ENCODE peak calls at places on chromosomes 2 and 18, in five cellular contexts. One of them, this sample, is unnamed. For H3K4me1, the result is how much of the 10 kb centered on the place peaks cover.

GRCh38 chr2:180523629-180524340 is 456.6 kb upstream of the UBE2E3 start:
- DNase-seq in transverse colon: no peak
- DNase-seq in sigmoid colon: no peak
- DNase-seq in A549: peak
- DNase-seq in stomach: no peak
- DNase-seq in this sample: no peak

GRCh38 chr2:149562304-149562703 is 25.3 kb downstream of the MMADHC start:
- DNase-seq in sigmoid colon: no peak
- DNase-seq in transverse colon: no peak
- DNase-seq in stomach: no peak
- DNase-seq in A549: no peak
- DNase-seq in this sample: no peak

GRCh38 chr2:205889073-205889472 is 196.9 kb downstream of the INO80D start:
- DNase-seq in transverse colon: no peak
- DNase-seq in stomach: no peak
- DNase-seq in sigmoid colon: no peak
- DNase-seq in A549: peak
- DNase-seq in this sample: no peak

GRCh38 chr2:172113617-172114016 is 10.9 kb upstream of the DLX2 start:
- DNase-seq in transverse colon: no peak
- DNase-seq in A549: no peak
- DNase-seq in stomach: no peak
- DNase-seq in sigmoid colon: no peak
- DNase-seq in this sample: no peak

GRCh38 chr2:96146881-96147592 is 1.8 kb upstream of the DUSP2 start:
- DNase-seq in sigmoid colon: peak
- DNase-seq in stomach: no peak
- DNase-seq in transverse colon: peak
- DNase-seq in A549: no peak
- DNase-seq in this sample: no peak

GRCh38 chr18:13431886-13432285 is 213.3 kb downstream of the LDLRAD4 start:
- DNase-seq in sigmoid colon: no peak
- DNase-seq in A549: no peak
- DNase-seq in stomach: no peak
- DNase-seq in transverse colon: no peak
- DNase-seq in this sample: no peak

GRCh38 chr2:29446852-29447251 is 331.6 kb downstream of the CLIP4 start:
- DNase-seq in sigmoid colon: no peak
- DNase-seq in transverse colon: no peak
- DNase-seq in A549: no peak
- DNase-seq in stomach: no peak
- DNase-seq in this sample: no peak

GRCh38 chr2:11573418-11574175 is 39.8 kb downstream of the GREB1 start:
- DNase-seq in A549: no peak
- DNase-seq in stomach: no peak
- DNase-seq in sigmoid colon: peak
- DNase-seq in transverse colon: no peak
- DNase-seq in this sample: no peak

GRCh38 chr2:239462671-239463506 is 62.1 kb upstream of the HDAC4 start:
- DNase-seq in transverse colon: peak
- DNase-seq in A549: no peak
- DNase-seq in stomach: peak
- DNase-seq in sigmoid colon: peak
- DNase-seq in this sample: no peak

GRCh38 chr2:126877041-126877440 is 21.6 kb upstream of the TEX51 start:
- DNase-seq in A549: no peak
- DNase-seq in stomach: no peak
- DNase-seq in transverse colon: no peak
- DNase-seq in sigmoid colon: no peak
- DNase-seq in this sample: no peak

DNA sequence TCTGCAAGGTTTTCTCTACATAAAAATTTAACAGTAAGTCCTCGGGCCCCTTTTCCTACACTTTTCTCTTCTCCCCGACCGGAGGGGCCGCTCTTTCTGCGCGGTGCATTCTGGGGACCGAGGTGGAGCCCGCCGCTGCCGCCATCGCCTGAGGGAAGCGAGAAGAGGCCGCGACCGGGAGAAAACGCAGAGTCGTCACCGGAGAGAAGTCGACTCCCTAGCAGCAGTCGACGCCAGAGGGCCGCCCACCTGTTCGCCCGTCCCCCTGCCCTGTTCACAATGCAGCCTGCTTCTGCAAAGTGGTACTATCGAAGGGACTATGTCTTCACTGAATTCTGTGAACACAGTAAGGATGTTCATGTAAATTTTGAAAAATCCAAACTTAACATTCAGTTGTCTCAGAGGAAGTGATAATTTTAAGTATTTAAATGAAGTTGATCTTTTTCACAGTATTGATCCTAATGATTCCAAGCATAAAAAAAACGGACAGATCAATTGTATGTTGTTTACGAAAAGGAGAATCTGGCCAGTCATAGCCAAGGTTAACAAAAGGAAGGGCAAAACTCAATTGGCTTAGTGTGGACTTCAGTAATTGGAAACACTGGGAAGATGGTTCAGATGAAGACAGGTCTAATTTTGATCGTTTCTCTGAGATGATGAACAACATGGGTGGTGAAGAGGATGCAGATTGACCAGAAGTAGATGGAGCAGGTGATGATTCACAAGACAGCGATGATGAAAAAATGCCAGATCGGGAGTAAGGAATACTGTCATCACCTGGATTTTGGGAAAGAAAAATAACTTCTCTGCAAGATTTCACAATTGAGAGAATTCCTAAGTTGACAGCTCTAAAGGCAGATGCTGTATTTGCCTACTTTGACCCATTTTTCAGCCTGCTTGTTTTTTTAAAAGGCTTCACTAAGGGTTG is 55.8 kb downstream of the ASXL2 start:
- DNase-seq in A549: no peak
- DNase-seq in stomach: peak
- DNase-seq in sigmoid colon: peak
- DNase-seq in transverse colon: peak
- DNase-seq in this sample: no peak
- H3K4me1 ChIP-seq in A549: under half
- H3K4me1 ChIP-seq in stomach: under half
- H3K4me1 ChIP-seq in sigmoid colon: under half
- H3K4me1 ChIP-seq in transverse colon: under half
- H3K4me1 ChIP-seq in this sample: under half

GRCh38 chr18:35580748-35581534 is 599 bp upstream of the GALNT1 start:
- DNase-seq in stomach: peak
- DNase-seq in sigmoid colon: peak
- DNase-seq in transverse colon: peak
- DNase-seq in A549: no peak
- DNase-seq in this sample: peak
- TF ChIP-seq EP300 in stomach: no peak
- TF ChIP-seq EP300 in sigmoid colon: no peak
- TF ChIP-seq EP300 in transverse colon: no peak
- TF ChIP-seq EP300 in A549: no peak
- TF ChIP-seq EP300 in this sample: no peak

GRCh38 chr2:128300151-128300550 is 18.5 kb downstream of the HS6ST1 start:
- DNase-seq in sigmoid colon: no peak
- DNase-seq in A549: no peak
- DNase-seq in transverse colon: no peak
- DNase-seq in stomach: no peak
- DNase-seq in this sample: no peak

GRCh38 chr2:128298846-128299507 is 19.7 kb downstream of the HS6ST1 start:
- DNase-seq in A549: no peak
- DNase-seq in sigmoid colon: no peak
- DNase-seq in transverse colon: no peak
- DNase-seq in stomach: no peak
- DNase-seq in this sample: no peak

GRCh38 chr2:128298286-128298685 is 20.4 kb downstream of the HS6ST1 start:
- DNase-seq in A549: no peak
- DNase-seq in transverse colon: no peak
- DNase-seq in stomach: no peak
- DNase-seq in sigmoid colon: no peak
- DNase-seq in this sample: no peak

GRCh38 chr2:128300621-128301020 is 18.0 kb downstream of the HS6ST1 start:
- DNase-seq in A549: no peak
- DNase-seq in stomach: no peak
- DNase-seq in sigmoid colon: no peak
- DNase-seq in transverse colon: no peak
- DNase-seq in this sample: no peak

DNA sequence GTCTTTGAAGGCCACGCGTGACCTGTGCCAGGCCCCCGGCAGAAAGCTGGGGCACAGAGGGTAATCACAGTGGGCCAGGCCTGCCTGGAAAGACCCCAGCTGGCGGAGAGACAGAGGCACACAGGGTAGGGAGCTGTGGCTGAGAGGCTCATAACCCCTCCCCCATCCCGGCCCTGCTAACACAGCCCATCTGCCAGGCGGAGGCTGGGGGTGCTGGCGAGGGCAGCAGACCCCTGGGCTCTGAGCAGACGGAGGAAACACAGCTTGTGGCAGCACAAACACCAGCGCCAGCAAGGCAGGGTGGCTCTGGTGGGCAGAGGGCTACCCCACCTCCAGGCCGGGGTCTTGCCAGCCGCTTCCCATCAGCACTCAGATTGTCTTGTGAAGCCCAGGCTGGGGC is 19.0 kb downstream of the HS6ST1 start:
- DNase-seq in sigmoid colon: no peak
- DNase-seq in A549: no peak
- DNase-seq in transverse colon: no peak
- DNase-seq in stomach: no peak
- DNase-seq in this sample: no peak
- H3K4me1 ChIP-seq in sigmoid colon: under half
- H3K4me1 ChIP-seq in A549: under half
- H3K4me1 ChIP-seq in transverse colon: under half
- H3K4me1 ChIP-seq in stomach: half or more
- H3K4me1 ChIP-seq in this sample: half or more

DNA sequence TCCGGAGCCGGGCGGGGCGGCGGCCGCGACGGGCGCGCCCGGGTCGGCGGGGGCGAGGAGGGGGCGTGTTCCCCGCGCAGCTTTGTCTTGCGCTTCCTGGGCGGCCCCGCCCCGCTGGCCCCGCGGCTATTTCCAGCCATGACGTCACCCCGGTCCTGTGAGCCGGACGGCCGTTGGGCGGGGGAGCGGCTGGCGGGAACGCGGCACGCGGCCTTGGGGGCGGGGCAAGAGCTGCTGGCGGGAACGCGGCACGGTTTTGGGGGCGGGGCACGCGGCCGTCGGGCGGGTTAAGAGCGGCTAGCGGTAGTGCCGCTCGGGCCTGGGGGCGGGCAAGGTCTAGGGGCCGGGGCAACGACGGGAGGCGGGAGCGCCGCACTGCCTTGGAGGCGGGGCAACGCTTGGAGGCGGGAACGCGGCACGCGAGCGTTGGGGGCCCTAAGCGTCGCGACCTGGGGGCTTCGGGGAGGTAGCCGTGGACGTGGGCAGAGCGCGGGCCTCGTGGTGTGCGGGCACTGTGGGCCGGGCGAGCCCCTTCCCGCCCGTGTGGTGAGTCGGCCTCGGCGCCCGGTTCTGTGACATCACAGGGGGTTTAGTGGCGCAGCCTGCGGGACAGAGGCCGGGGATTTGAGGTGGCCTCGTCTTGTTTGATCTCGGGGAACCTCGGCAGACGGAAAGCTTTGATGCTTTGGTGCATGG is 704 bp downstream of the KLF11 start:
- DNase-seq in stomach: peak
- DNase-seq in A549: peak
- DNase-seq in sigmoid colon: peak
- DNase-seq in transverse colon: peak
- DNase-seq in this sample: peak
- TF ChIP-seq EP300 in stomach: no peak
- TF ChIP-seq EP300 in A549: no peak
- TF ChIP-seq EP300 in sigmoid colon: peak
- TF ChIP-seq EP300 in transverse colon: peak
- TF ChIP-seq EP300 in this sample: no peak

DNA sequence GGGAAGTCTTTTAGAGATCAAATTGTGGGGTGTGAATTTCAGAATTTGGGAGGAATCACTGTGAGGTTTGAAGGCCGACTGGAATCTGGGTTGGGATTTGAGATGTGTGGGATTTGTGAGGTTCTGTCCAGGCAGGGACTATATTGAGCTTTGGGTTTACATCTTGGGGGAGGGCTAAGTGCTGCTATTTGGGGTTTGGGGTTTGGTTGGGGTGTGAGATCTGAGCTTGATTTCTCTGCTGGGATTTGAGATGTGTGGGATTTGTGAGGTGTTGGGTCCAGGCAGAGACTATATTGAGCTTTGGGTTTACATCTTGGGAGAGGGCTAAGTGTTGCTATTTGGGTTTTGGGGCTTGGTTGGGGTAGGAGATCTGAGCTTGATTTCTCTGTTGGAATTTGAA is 864 bp downstream of the GMPPA start:
- DNase-seq in transverse colon: no peak
- DNase-seq in stomach: no peak
- DNase-seq in sigmoid colon: no peak
- DNase-seq in A549: no peak
- DNase-seq in this sample: no peak
- H3K4me1 ChIP-seq in transverse colon: under half
- H3K4me1 ChIP-seq in stomach: half or more
- H3K4me1 ChIP-seq in sigmoid colon: half or more
- H3K4me1 ChIP-seq in A549: under half
- H3K4me1 ChIP-seq in this sample: under half

This sample was measured in tibial nerve.